ENCODE peak calls at places on chromosome 3, in ten cellular contexts. X is esophagus squamous epithelium, A is breast epithelium, V is heart left ventricle, W is K562, F is right lobe of liver, D is IMR-90, M is tibial nerve, N is ovary, R is Peyer's patch. S is an unnamed sample.

GRCh38 chr3:114622001-114622400 is 328.2 kb downstream of the TIGIT start:
- DNase-seq in X (no peak), A (no peak), V (no peak), W (no peak), F (no peak), D (peak; percentile 34), M (no peak), N (no peak), R (no peak), S (no peak)

GRCh38 chr3:42033741-42034140 is 57.4 kb upstream of the TRAK1 start:
- DNase-seq in X (no peak), A (no peak), V (no peak), W (no peak), F (no peak), D (peak; percentile 78), M (no peak), N (no peak), R (no peak), S (no peak)

GRCh38 chr3:128068156-128068620 is 16.0 kb downstream of the SEC61A1 start:
- DNase-seq in X (no peak), A (no peak), V (no peak), W (peak; percentile 62), F (no peak), D (peak; percentile 55), M (no peak), N (no peak), R (no peak), S (peak; percentile 67)

GRCh38 chr3:127761101-127761802 is 61.1 kb downstream of the MGLL start:
- DNase-seq in X (no peak), A (no peak), V (no peak), W (no peak), F (no peak), D (no peak), M (no peak), N (no peak), R (no peak), S (peak; percentile 81)

GRCh38 chr3:114206342-114206741 is 27.5 kb upstream of the DRD3 start:
- DNase-seq in X (no peak), A (no peak), V (no peak), W (no peak), F (no peak), D (no peak), M (no peak), N (no peak), R (no peak), S (no peak)

GRCh38 chr3:129618901-129619671 is 12.6 kb upstream of the PLXND1 start:
- DNase-seq in X (no peak), A (no peak), V (no peak), W (no peak), F (no peak), D (no peak), M (no peak), N (peak; percentile 18), R (no peak), S (peak; percentile 75)

GRCh38 chr3:126782554-126782953 is 78.5 kb downstream of the CHCHD6 start:
- DNase-seq in X (no peak), A (no peak), V (no peak), W (no peak), F (no peak), D (peak; percentile 87), M (no peak), N (no peak), R (no peak), S (no peak)

GRCh38 chr3:189630667-189631372 is 369 bp upstream of the TP63 start:
- DNase-seq in X (no peak), A (no peak), V (no peak), W (no peak), F (no peak), D (no peak), M (no peak), N (no peak), R (no peak), S (no peak)

GRCh38 chr3:154954750-154955149 is 125.4 kb upstream of the MME start:
- DNase-seq in X (no peak), A (no peak), V (no peak), W (peak; percentile 48), F (no peak), D (peak; percentile 76), M (no peak), N (no peak), R (no peak), S (no peak)

GRCh38 chr3:56758539-56758981 is 43.2 kb downstream of the ARHGEF3 start:
- DNase-seq in X (no peak), A (no peak), V (no peak), W (no peak), F (no peak), D (peak; percentile 91), M (no peak), N (no peak), R (no peak), S (no peak)

DNA sequence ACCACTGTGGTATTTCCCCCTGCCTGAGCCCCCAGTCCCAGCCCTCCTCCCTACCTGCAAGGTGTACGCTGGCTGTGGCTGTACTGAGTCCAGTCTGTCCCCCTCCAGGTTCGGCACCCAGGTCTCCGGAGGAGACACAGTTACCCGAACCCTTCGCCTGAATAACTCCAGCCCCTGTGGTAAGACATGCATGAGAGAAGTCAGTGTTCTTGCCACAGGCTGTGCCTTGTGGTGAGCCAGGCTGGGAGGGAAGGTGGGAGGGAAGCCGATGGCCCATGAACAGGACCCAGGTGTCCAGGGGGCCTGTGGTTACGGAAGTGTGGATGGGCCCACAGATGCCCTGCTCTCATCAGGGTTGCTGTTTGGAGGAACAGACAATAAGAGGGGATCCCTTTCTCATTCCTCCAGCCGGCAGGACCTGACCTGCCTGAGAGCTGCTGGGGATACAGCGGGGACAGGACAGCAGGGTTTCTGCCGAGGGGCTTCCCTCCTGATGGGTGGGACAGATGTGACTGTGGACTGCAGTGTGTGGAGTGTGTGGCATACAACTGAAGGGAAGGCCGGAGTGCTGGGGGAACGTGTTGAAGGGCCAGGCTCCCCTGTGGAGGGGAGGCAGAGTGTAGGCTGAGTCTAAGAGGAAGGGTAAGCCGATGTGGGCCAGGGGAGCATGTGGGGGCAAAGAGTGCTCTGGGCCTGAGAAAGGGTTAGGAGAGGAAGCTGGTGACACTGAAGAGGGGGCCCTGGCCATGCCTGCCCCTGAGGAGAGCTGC is 21.9 kb downstream of the ACAA1 start:
- DNase-seq in X (no peak), A (peak; percentile 37), V (no peak), W (no peak), F (peak; percentile 42), D (no peak), M (no peak), N (no peak), R (peak; percentile 48), S (peak; percentile 66)
- TF ChIP-seq POLR2A in X (no peak), A (no peak), V (no peak), W (no peak), F (no peak), D (no peak), M (no peak), N (no peak), R (no peak), S (no peak)

DNA sequence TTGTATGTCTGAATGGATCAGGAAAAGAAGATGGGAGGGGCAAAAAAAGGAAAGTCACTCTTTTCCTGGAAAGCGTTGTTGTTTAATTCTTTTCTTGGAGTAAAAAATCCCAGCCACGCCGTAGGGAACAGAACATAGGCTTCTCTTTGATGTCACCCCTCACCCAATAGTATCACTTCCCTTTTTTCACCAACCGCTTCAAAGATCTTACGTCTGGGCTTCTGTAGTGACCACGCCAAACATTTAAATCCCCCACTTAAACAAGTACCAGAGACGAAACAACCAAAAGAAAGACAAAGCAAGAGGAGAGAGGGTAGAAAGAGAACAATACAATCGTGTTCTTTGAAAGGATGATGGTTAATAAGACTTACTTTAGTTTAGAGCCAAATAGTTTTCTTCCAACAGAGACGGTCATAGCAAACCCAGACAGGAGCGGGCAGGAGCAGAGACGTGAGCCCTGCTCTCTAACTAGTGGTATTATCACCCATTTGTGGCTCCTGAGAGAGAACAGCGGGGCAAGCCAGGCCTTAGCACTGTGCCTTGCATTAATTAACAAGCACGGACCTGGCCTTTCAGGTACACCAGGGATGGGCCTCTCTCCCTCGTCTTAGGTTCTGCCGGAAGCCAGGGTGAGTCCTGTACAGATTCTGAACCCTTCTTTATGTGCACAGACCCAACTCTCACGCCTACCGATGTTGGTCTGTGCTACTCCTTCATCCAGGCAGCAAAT is 28.1 kb upstream of the BCL6 start:
- DNase-seq in X (no peak), A (no peak), V (no peak), W (no peak), F (no peak), D (no peak), M (no peak), N (no peak), R (peak; percentile 29), S (no peak)
- H3K27ac ChIP-seq in X (peak overlapping the region; percentile 78), A (no peak overlapping the region), V (no peak overlapping the region), W (no peak overlapping the region), F (no peak overlapping the region), D (no peak overlapping the region), M (no peak overlapping the region), N (no peak overlapping the region), R (no peak overlapping the region), S (peak overlapping the region; percentile 1)

DNA sequence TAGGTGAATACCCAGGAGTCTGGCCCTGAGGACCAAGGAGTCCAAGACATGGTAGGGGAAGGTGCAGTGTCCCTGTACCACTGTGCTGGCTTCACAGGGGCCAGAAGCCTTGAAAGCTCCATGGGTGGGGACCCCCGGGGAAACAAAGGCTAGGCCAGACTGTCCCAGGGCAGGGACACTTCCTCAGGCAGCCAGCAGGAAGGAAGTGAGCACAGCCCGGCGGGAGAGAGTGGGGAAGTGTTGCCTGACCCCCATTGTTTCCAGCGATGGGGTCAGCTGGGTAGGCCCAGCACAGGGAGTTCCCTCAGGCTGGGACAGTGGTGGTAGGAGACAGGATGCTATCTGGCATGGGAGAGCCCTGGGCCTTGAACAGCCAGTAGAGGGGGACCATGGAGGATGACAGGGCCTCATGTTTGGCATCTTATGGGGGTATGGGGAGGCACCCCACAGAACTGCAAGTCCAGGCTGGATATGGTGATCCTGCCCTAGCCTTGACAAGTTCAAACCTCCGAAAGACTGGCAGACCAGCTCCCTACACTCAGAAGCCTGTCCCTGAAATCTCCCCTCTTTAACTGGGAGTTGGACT is 1.2 kb upstream of the HYAL2 start:
- DNase-seq in X (no peak), A (no peak), V (peak; percentile 85), W (no peak), F (no peak), D (no peak), M (no peak), N (peak; percentile 48), R (no peak), S (peak; percentile 89)
- TF ChIP-seq POLR2A in X (no peak), A (no peak), V (no peak), W (no peak), F (no peak), D (no peak), M (no peak), N (no peak), R (no peak), S (no peak)

DNA sequence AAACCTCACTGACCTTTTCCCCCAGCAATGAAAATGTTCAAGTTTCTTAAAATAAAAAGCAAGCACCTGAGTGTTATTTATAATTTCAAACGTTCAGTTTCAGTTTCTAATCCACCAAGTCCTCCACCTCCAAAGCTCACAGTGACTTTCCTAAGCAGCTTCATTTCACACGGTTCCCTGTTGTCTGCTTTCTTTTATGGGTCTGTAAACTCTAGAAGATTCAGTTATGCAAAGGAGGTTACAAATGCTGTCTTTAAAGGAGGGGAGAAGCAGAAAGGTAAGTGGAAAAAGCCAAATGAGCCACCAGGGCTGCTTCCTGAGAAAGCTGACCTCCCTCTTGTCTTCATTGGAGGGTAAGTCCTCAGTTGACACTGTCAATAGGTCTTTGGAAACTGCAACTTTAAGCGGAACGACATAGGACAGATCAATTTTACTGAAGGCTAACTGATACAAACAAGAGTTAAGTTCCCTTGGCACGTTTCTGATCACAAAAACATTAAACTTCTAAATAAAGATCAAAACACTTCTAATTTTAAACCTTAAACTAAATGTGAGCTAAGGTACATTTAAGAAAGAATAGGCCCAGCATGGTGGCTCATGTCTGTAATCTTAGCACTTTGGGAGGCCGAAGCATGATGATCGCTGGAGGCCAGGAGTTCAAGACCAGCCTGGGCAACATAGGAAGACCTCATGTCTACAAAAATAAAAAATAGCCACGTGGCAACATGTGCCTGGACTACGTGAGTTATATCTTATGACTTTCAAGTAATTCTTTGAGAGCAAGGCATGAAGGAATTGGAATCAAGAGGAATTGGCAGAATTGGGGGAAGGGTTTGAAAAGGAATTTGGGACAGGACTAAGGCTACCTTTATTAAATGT is 151.9 kb upstream of the UBE2E1 start:
- DNase-seq in X (no peak), A (no peak), V (no peak), W (no peak), F (no peak), D (no peak), M (no peak), N (no peak), R (no peak), S (no peak)
- H3K27ac ChIP-seq in X (no peak overlapping the region), A (no peak overlapping the region), V (no peak overlapping the region), W (no peak overlapping the region), F (no peak overlapping the region), D (no peak overlapping the region), M (no peak overlapping the region), N (no peak overlapping the region), R (no peak overlapping the region), S (peak overlapping the region; percentile 51)

S was measured in spleen.